ENCODE peak calls at places on chromosomes 12 and 14, in eight cellular contexts. One of them, this sample, is unnamed.

GRCh38 chr12:5745251-5745888 is 199.7 kb downstream of the ANO2 start:
- DNase-seq in stomach: peak
- DNase-seq in cardiac fibroblast: peak
- DNase-seq in memory B cell: peak
- DNase-seq in mammary epithelial cell: peak
- DNase-seq in GM23248: peak
- DNase-seq in dorsolateral prefrontal cortex: peak
- DNase-seq in astrocyte of the spinal cord: peak
- DNase-seq in this sample: peak

GRCh38 chr14:104141621-104142091 is 3.3 kb downstream of the KIF26A start:
- DNase-seq in stomach: no peak
- DNase-seq in cardiac fibroblast: no peak
- DNase-seq in memory B cell: no peak
- DNase-seq in mammary epithelial cell: no peak
- DNase-seq in GM23248: no peak
- DNase-seq in dorsolateral prefrontal cortex: no peak
- DNase-seq in astrocyte of the spinal cord: no peak
- DNase-seq in this sample: no peak

GRCh38 chr12:56839489-56840442 is 76.6 kb downstream of the HSD17B6 start:
- DNase-seq in stomach: peak
- DNase-seq in cardiac fibroblast: peak
- DNase-seq in memory B cell: peak
- DNase-seq in mammary epithelial cell: peak
- DNase-seq in GM23248: peak
- DNase-seq in dorsolateral prefrontal cortex: peak
- DNase-seq in astrocyte of the spinal cord: peak
- DNase-seq in this sample: peak

GRCh38 chr12:84070311-84070710 is 842.3 kb downstream of the SLC6A15 start:
- DNase-seq in stomach: no peak
- DNase-seq in cardiac fibroblast: peak
- DNase-seq in memory B cell: no peak
- DNase-seq in mammary epithelial cell: no peak
- DNase-seq in GM23248: peak
- DNase-seq in dorsolateral prefrontal cortex: no peak
- DNase-seq in astrocyte of the spinal cord: peak
- DNase-seq in this sample: no peak

GRCh38 chr12:51839310-51839943 is 9.1 kb downstream of the FIGNL2 start:
- DNase-seq in stomach: no peak
- DNase-seq in cardiac fibroblast: no peak
- DNase-seq in memory B cell: no peak
- DNase-seq in mammary epithelial cell: no peak
- DNase-seq in GM23248: no peak
- DNase-seq in dorsolateral prefrontal cortex: no peak
- DNase-seq in astrocyte of the spinal cord: no peak
- DNase-seq in this sample: no peak

GRCh38 chr12:18580286-18580685 is 157.5 kb downstream of the PLCZ1 start:
- DNase-seq in stomach: no peak
- DNase-seq in cardiac fibroblast: peak
- DNase-seq in memory B cell: no peak
- DNase-seq in mammary epithelial cell: no peak
- DNase-seq in GM23248: peak
- DNase-seq in dorsolateral prefrontal cortex: no peak
- DNase-seq in astrocyte of the spinal cord: no peak
- DNase-seq in this sample: peak

GRCh38 chr12:105510526-105510925 is 180.0 kb downstream of the C12orf75 start:
- DNase-seq in stomach: no peak
- DNase-seq in cardiac fibroblast: no peak
- DNase-seq in memory B cell: no peak
- DNase-seq in mammary epithelial cell: no peak
- DNase-seq in GM23248: no peak
- DNase-seq in dorsolateral prefrontal cortex: no peak
- DNase-seq in astrocyte of the spinal cord: no peak
- DNase-seq in this sample: no peak

GRCh38 chr12:75699728-75700496 is 188.5 kb upstream of the KRR1 start:
- DNase-seq in stomach: no peak
- DNase-seq in cardiac fibroblast: peak
- DNase-seq in memory B cell: no peak
- DNase-seq in mammary epithelial cell: no peak
- DNase-seq in GM23248: peak
- DNase-seq in dorsolateral prefrontal cortex: no peak
- DNase-seq in astrocyte of the spinal cord: peak
- DNase-seq in this sample: peak

GRCh38 chr14:67429651-67430205 is 17.8 kb upstream of the PLEK2 start:
- DNase-seq in stomach: no peak
- DNase-seq in cardiac fibroblast: no peak
- DNase-seq in memory B cell: no peak
- DNase-seq in mammary epithelial cell: no peak
- DNase-seq in GM23248: no peak
- DNase-seq in dorsolateral prefrontal cortex: no peak
- DNase-seq in astrocyte of the spinal cord: no peak
- DNase-seq in this sample: no peak

GRCh38 chr12:2868986-2869385 is 8.0 kb downstream of the FOXM1 start:
- DNase-seq in stomach: no peak
- DNase-seq in cardiac fibroblast: no peak
- DNase-seq in memory B cell: no peak
- DNase-seq in mammary epithelial cell: no peak
- DNase-seq in GM23248: peak
- DNase-seq in dorsolateral prefrontal cortex: no peak
- DNase-seq in astrocyte of the spinal cord: peak
- DNase-seq in this sample: no peak

GRCh38 chr12:111446044-111446581 is 40.4 kb downstream of the SH2B3 start:
- DNase-seq in stomach: peak
- DNase-seq in cardiac fibroblast: peak
- DNase-seq in memory B cell: no peak
- DNase-seq in mammary epithelial cell: no peak
- DNase-seq in GM23248: peak
- DNase-seq in dorsolateral prefrontal cortex: no peak
- DNase-seq in astrocyte of the spinal cord: no peak
- DNase-seq in this sample: no peak

GRCh38 chr12:122646568-122647220 is 56.5 kb downstream of the HCAR2 start:
- DNase-seq in stomach: no peak
- DNase-seq in cardiac fibroblast: peak
- DNase-seq in memory B cell: peak
- DNase-seq in mammary epithelial cell: peak
- DNase-seq in GM23248: peak
- DNase-seq in dorsolateral prefrontal cortex: no peak
- DNase-seq in astrocyte of the spinal cord: peak
- DNase-seq in this sample: no peak

GRCh38 chr14:106327234-106327633 is 800.9 kb downstream of the TMEM121 start:
- DNase-seq in stomach: no peak
- DNase-seq in cardiac fibroblast: no peak
- DNase-seq in memory B cell: no peak
- DNase-seq in mammary epithelial cell: no peak
- DNase-seq in GM23248: no peak
- DNase-seq in dorsolateral prefrontal cortex: no peak
- DNase-seq in astrocyte of the spinal cord: no peak
- DNase-seq in this sample: no peak

GRCh38 chr12:42485823-42486222 is 103.7 kb downstream of the PRICKLE1 start:
- DNase-seq in stomach: no peak
- DNase-seq in cardiac fibroblast: no peak
- DNase-seq in memory B cell: no peak
- DNase-seq in mammary epithelial cell: no peak
- DNase-seq in GM23248: no peak
- DNase-seq in dorsolateral prefrontal cortex: no peak
- DNase-seq in astrocyte of the spinal cord: no peak
- DNase-seq in this sample: no peak

GRCh38 chr14:104936361-104937155 is 11.9 kb downstream of the PLD4 start:
- DNase-seq in stomach: no peak
- DNase-seq in cardiac fibroblast: no peak
- DNase-seq in memory B cell: no peak
- DNase-seq in mammary epithelial cell: no peak
- DNase-seq in GM23248: no peak
- DNase-seq in dorsolateral prefrontal cortex: no peak
- DNase-seq in astrocyte of the spinal cord: no peak
- DNase-seq in this sample: no peak

GRCh38 chr12:38905480-38906351 is at the start of gene CPNE8:
- DNase-seq in stomach: peak
- DNase-seq in cardiac fibroblast: peak
- DNase-seq in memory B cell: no peak
- DNase-seq in mammary epithelial cell: peak
- DNase-seq in GM23248: peak
- DNase-seq in dorsolateral prefrontal cortex: peak
- DNase-seq in astrocyte of the spinal cord: peak
- DNase-seq in this sample: peak

GRCh38 chr12:65140738-65141137 is 19.6 kb upstream of the WIF1 start:
- DNase-seq in stomach: no peak
- DNase-seq in cardiac fibroblast: no peak
- DNase-seq in memory B cell: no peak
- DNase-seq in mammary epithelial cell: no peak
- DNase-seq in GM23248: no peak
- DNase-seq in dorsolateral prefrontal cortex: no peak
- DNase-seq in astrocyte of the spinal cord: no peak
- DNase-seq in this sample: no peak

GRCh38 chr14:101719708-101720107 is 41.8 kb upstream of the PPP2R5C start:
- DNase-seq in stomach: peak
- DNase-seq in cardiac fibroblast: no peak
- DNase-seq in memory B cell: no peak
- DNase-seq in mammary epithelial cell: no peak
- DNase-seq in GM23248: no peak
- DNase-seq in dorsolateral prefrontal cortex: peak
- DNase-seq in astrocyte of the spinal cord: no peak
- DNase-seq in this sample: peak

GRCh38 chr12:78229491-78230209 is 399.0 kb downstream of the NAV3 start:
- DNase-seq in stomach: no peak
- DNase-seq in cardiac fibroblast: peak
- DNase-seq in memory B cell: no peak
- DNase-seq in mammary epithelial cell: peak
- DNase-seq in GM23248: peak
- DNase-seq in dorsolateral prefrontal cortex: no peak
- DNase-seq in astrocyte of the spinal cord: peak
- DNase-seq in this sample: peak

GRCh38 chr12:43210437-43211197 is 341.4 kb downstream of the ADAMTS20 start:
- DNase-seq in stomach: no peak
- DNase-seq in cardiac fibroblast: peak
- DNase-seq in memory B cell: peak
- DNase-seq in mammary epithelial cell: peak
- DNase-seq in GM23248: peak
- DNase-seq in dorsolateral prefrontal cortex: no peak
- DNase-seq in astrocyte of the spinal cord: peak
- DNase-seq in this sample: peak

GRCh38 chr12:45268672-45269406 is 52.9 kb downstream of the ANO6 start:
- DNase-seq in stomach: peak
- DNase-seq in cardiac fibroblast: peak
- DNase-seq in memory B cell: no peak
- DNase-seq in mammary epithelial cell: peak
- DNase-seq in GM23248: peak
- DNase-seq in dorsolateral prefrontal cortex: no peak
- DNase-seq in astrocyte of the spinal cord: peak
- DNase-seq in this sample: peak

GRCh38 chr12:38139456-38139855 is 177.1 kb upstream of the ALG10B start:
- DNase-seq in stomach: no peak
- DNase-seq in cardiac fibroblast: no peak
- DNase-seq in memory B cell: no peak
- DNase-seq in mammary epithelial cell: no peak
- DNase-seq in GM23248: no peak
- DNase-seq in dorsolateral prefrontal cortex: no peak
- DNase-seq in astrocyte of the spinal cord: no peak
- DNase-seq in this sample: no peak

GRCh38 chr12:57235728-57236131 is 6.2 kb downstream of the SHMT2 start:
- DNase-seq in stomach: no peak
- DNase-seq in cardiac fibroblast: no peak
- DNase-seq in memory B cell: no peak
- DNase-seq in mammary epithelial cell: no peak
- DNase-seq in GM23248: no peak
- DNase-seq in dorsolateral prefrontal cortex: no peak
- DNase-seq in astrocyte of the spinal cord: no peak
- DNase-seq in this sample: no peak

GRCh38 chr12:116443706-116444589 is 115.2 kb upstream of the MAP1LC3B2 start:
- DNase-seq in stomach: no peak
- DNase-seq in cardiac fibroblast: no peak
- DNase-seq in memory B cell: no peak
- DNase-seq in mammary epithelial cell: peak
- DNase-seq in GM23248: no peak
- DNase-seq in dorsolateral prefrontal cortex: no peak
- DNase-seq in astrocyte of the spinal cord: no peak
- DNase-seq in this sample: no peak

GRCh38 chr14:101077511-101078074 is 174.1 kb upstream of the RTL1 start:
- DNase-seq in stomach: peak
- DNase-seq in cardiac fibroblast: peak
- DNase-seq in memory B cell: no peak
- DNase-seq in mammary epithelial cell: no peak
- DNase-seq in GM23248: peak
- DNase-seq in dorsolateral prefrontal cortex: peak
- DNase-seq in astrocyte of the spinal cord: no peak
- DNase-seq in this sample: peak

GRCh38 chr12:116244001-116244400 is 33.5 kb downstream of the MED13L start:
- DNase-seq in stomach: no peak
- DNase-seq in cardiac fibroblast: peak
- DNase-seq in memory B cell: peak
- DNase-seq in mammary epithelial cell: peak
- DNase-seq in GM23248: no peak
- DNase-seq in dorsolateral prefrontal cortex: no peak
- DNase-seq in astrocyte of the spinal cord: no peak
- DNase-seq in this sample: peak

GRCh38 chr14:103361868-103362267 is 23.3 kb upstream of the MARK3 start:
- DNase-seq in stomach: no peak
- DNase-seq in cardiac fibroblast: peak
- DNase-seq in memory B cell: no peak
- DNase-seq in mammary epithelial cell: peak
- DNase-seq in GM23248: peak
- DNase-seq in dorsolateral prefrontal cortex: no peak
- DNase-seq in astrocyte of the spinal cord: peak
- DNase-seq in this sample: no peak

GRCh38 chr14:92565718-92566115 is 52.1 kb downstream of the RIN3 start:
- DNase-seq in stomach: no peak
- DNase-seq in cardiac fibroblast: no peak
- DNase-seq in memory B cell: no peak
- DNase-seq in mammary epithelial cell: no peak
- DNase-seq in GM23248: no peak
- DNase-seq in dorsolateral prefrontal cortex: no peak
- DNase-seq in astrocyte of the spinal cord: no peak
- DNase-seq in this sample: no peak

GRCh38 chr12:128747441-128747840 is 76.3 kb downstream of the SLC15A4 start:
- DNase-seq in stomach: no peak
- DNase-seq in cardiac fibroblast: no peak
- DNase-seq in memory B cell: no peak
- DNase-seq in mammary epithelial cell: no peak
- DNase-seq in GM23248: no peak
- DNase-seq in dorsolateral prefrontal cortex: no peak
- DNase-seq in astrocyte of the spinal cord: no peak
- DNase-seq in this sample: no peak

GRCh38 chr12:15996254-15996653 is 85.1 kb downstream of the DERA start:
- DNase-seq in stomach: no peak
- DNase-seq in cardiac fibroblast: peak
- DNase-seq in memory B cell: no peak
- DNase-seq in mammary epithelial cell: no peak
- DNase-seq in GM23248: peak
- DNase-seq in dorsolateral prefrontal cortex: no peak
- DNase-seq in astrocyte of the spinal cord: peak
- DNase-seq in this sample: no peak

GRCh38 chr14:53542692-53543091 is 389.6 kb upstream of the DDHD1 start:
- DNase-seq in stomach: no peak
- DNase-seq in cardiac fibroblast: peak
- DNase-seq in memory B cell: no peak
- DNase-seq in mammary epithelial cell: peak
- DNase-seq in GM23248: no peak
- DNase-seq in dorsolateral prefrontal cortex: no peak
- DNase-seq in astrocyte of the spinal cord: peak
- DNase-seq in this sample: peak

This sample was measured in left kidney.